ENCODE peak calls at places on chromosomes 11 and 22, in seven cellular contexts. R is effector CD4-positive, alpha-beta T cell; V is GM12865; S is ELF-1; L is left kidney; E is GM12891; H is T-helper 2 cell. N is an unnamed sample.

GRCh38 chr11:123543796-123544195 is 110.6 kb downstream of the SCN3B start:
- DNase-seq in R (no peak), V (no peak), S (no peak), L (no peak), E (no peak), H (no peak), N (no peak)

GRCh38 chr22:20155330-20156041 is 4.6 kb upstream of the CCDC188 start:
- DNase-seq in R (no peak), V (peak; percentile 24), S (no peak), L (peak; percentile 80), E (no peak), H (peak; percentile 34), N (no peak)

GRCh38 chr11:33394431-33395109 is 137.4 kb downstream of the HIPK3 start:
- DNase-seq in R (no peak), V (no peak), S (no peak), L (no peak), E (no peak), H (no peak), N (no peak)

GRCh38 chr11:17386331-17387084 is 2.0 kb downstream of the KCNJ11 start:
- DNase-seq in R (no peak), V (peak; percentile 69), S (peak; percentile 79), L (peak; percentile 73), E (peak; percentile 49), H (peak; percentile 45), N (peak; percentile 43)

GRCh38 chr11:72038491-72038890 is 39.8 kb downstream of the IL18BP start:
- DNase-seq in R (no peak), V (no peak), S (no peak), L (no peak), E (no peak), H (no peak), N (no peak)

GRCh38 chr11:16945671-16946469 is 68.3 kb downstream of the PLEKHA7 start:
- DNase-seq in R (no peak), V (peak; percentile 89), S (peak; percentile 77), L (peak; percentile 87), E (peak; percentile 41), H (peak; percentile 39), N (peak; percentile 71)

GRCh38 chr11:9884601-9885000 is 220.7 kb downstream of the SWAP70 start:
- DNase-seq in R (no peak), V (no peak), S (no peak), L (no peak), E (no peak), H (no peak), N (no peak)

GRCh38 chr22:31683181-31684105 is 21.4 kb upstream of the PISD start:
- DNase-seq in R (no peak), V (no peak), S (no peak), L (no peak), E (no peak), H (no peak), N (no peak)

GRCh38 chr11:100890779-100891178 is 203.7 kb downstream of the ARHGAP42 start:
- DNase-seq in R (no peak), V (no peak), S (no peak), L (no peak), E (no peak), H (no peak), N (no peak)

GRCh38 chr11:82458777-82459176 is 274.9 kb downstream of the FAM181B start:
- DNase-seq in R (no peak), V (no peak), S (no peak), L (peak; percentile 52), E (no peak), H (no peak), N (no peak)

GRCh38 chr11:74319139-74319538 is 7.7 kb upstream of the P4HA3 start:
- DNase-seq in R (no peak), V (no peak), S (no peak), L (no peak), E (no peak), H (no peak), N (no peak)

GRCh38 chr22:18023509-18024275 is 669 bp downstream of the MICAL3 start:
- DNase-seq in R (no peak), V (peak; percentile 26), S (peak; percentile 65), L (peak; percentile 91), E (peak; percentile 62), H (peak; percentile 51), N (peak; percentile 80)

GRCh38 chr22:50702821-50703725 is 30.4 kb downstream of the SHANK3 start:
- DNase-seq in R (no peak), V (no peak), S (no peak), L (no peak), E (no peak), H (no peak), N (no peak)

GRCh38 chr22:26550498-26551033 is 38.3 kb upstream of the TFIP11 start:
- DNase-seq in R (no peak), V (no peak), S (peak; percentile 66), L (no peak), E (no peak), H (no peak), N (no peak)

GRCh38 chr11:56910046-56910753 is 78.5 kb upstream of the OR5AK2 start:
- DNase-seq in R (no peak), V (no peak), S (no peak), L (no peak), E (no peak), H (no peak), N (no peak)

GRCh38 chr11:58770627-58771457 is 39.1 kb upstream of the GLYAT start:
- DNase-seq in R (no peak), V (peak; percentile 15), S (no peak), L (no peak), E (no peak), H (no peak), N (no peak)

GRCh38 chr11:29162490-29162889 is 854.3 kb downstream of the KCNA4 start:
- DNase-seq in R (no peak), V (no peak), S (no peak), L (no peak), E (no peak), H (no peak), N (no peak)

GRCh38 chr11:16785520-16786128 is 47.2 kb downstream of the C11orf58 start:
- DNase-seq in R (peak; percentile 36), V (peak; percentile 73), S (peak; percentile 62), L (peak; percentile 81), E (peak; percentile 68), H (peak; percentile 59), N (no peak)

GRCh38 chr11:31139479-31139878 is 230.1 kb downstream of the DCDC1 start:
- DNase-seq in R (no peak), V (no peak), S (no peak), L (no peak), E (no peak), H (no peak), N (no peak)

GRCh38 chr11:134067486-134067885 is 1.4 kb upstream of the JAM3 start:
- DNase-seq in R (no peak), V (no peak), S (no peak), L (no peak), E (no peak), H (no peak), N (no peak)

GRCh38 chr11:27997344-27997743 is 110.6 kb downstream of the KIF18A start:
- DNase-seq in R (no peak), V (no peak), S (no peak), L (no peak), E (no peak), H (no peak), N (no peak)

N was measured in GM06990.